ENCODE peak calls at places on chromosomes 13 and 19, in nine cellular contexts. One of them, this sample, is unnamed.

GRCh38 chr19:41799444-41800000 is 3.1 kb downstream of the CEACAM3 start:
- DNase-seq in transverse colon: peak
- DNase-seq in esophagus squamous epithelium: no peak
- DNase-seq in IMR-90: no peak
- DNase-seq in adrenal gland: no peak
- DNase-seq in heart left ventricle: no peak
- DNase-seq in body of pancreas: no peak
- DNase-seq in sigmoid colon: no peak
- DNase-seq in breast epithelium: no peak
- DNase-seq in this sample: no peak

GRCh38 chr13:47066261-47066660 is 169.4 kb upstream of the HTR2A start:
- DNase-seq in transverse colon: no peak
- DNase-seq in esophagus squamous epithelium: no peak
- DNase-seq in IMR-90: peak
- DNase-seq in adrenal gland: no peak
- DNase-seq in heart left ventricle: no peak
- DNase-seq in body of pancreas: no peak
- DNase-seq in sigmoid colon: no peak
- DNase-seq in breast epithelium: no peak
- DNase-seq in this sample: no peak

GRCh38 chr19:7779631-7780486 is 16.8 kb downstream of the CLEC4M start:
- DNase-seq in transverse colon: no peak
- DNase-seq in esophagus squamous epithelium: no peak
- DNase-seq in IMR-90: no peak
- DNase-seq in adrenal gland: no peak
- DNase-seq in heart left ventricle: no peak
- DNase-seq in body of pancreas: no peak
- DNase-seq in sigmoid colon: no peak
- DNase-seq in breast epithelium: no peak
- DNase-seq in this sample: no peak

GRCh38 chr13:37109080-37109678 is 3.7 kb upstream of the CSNK1A1L start:
- DNase-seq in transverse colon: no peak
- DNase-seq in esophagus squamous epithelium: no peak
- DNase-seq in IMR-90: peak
- DNase-seq in adrenal gland: no peak
- DNase-seq in heart left ventricle: no peak
- DNase-seq in body of pancreas: no peak
- DNase-seq in sigmoid colon: no peak
- DNase-seq in breast epithelium: no peak
- DNase-seq in this sample: no peak

GRCh38 chr19:21850636-21851255 is 14.8 kb upstream of the ZNF43 start:
- DNase-seq in transverse colon: no peak
- DNase-seq in esophagus squamous epithelium: no peak
- DNase-seq in IMR-90: no peak
- DNase-seq in adrenal gland: no peak
- DNase-seq in heart left ventricle: no peak
- DNase-seq in body of pancreas: no peak
- DNase-seq in sigmoid colon: no peak
- DNase-seq in breast epithelium: no peak
- DNase-seq in this sample: no peak

GRCh38 chr13:79749985-79750551 is 269.1 kb downstream of the NDFIP2 start:
- DNase-seq in transverse colon: peak
- DNase-seq in esophagus squamous epithelium: no peak
- DNase-seq in IMR-90: peak
- DNase-seq in adrenal gland: peak
- DNase-seq in heart left ventricle: peak
- DNase-seq in body of pancreas: peak
- DNase-seq in sigmoid colon: peak
- DNase-seq in breast epithelium: peak
- DNase-seq in this sample: peak

GRCh38 chr13:79935121-79935520 is 405.8 kb downstream of the SPRY2 start:
- DNase-seq in transverse colon: no peak
- DNase-seq in esophagus squamous epithelium: no peak
- DNase-seq in IMR-90: peak
- DNase-seq in adrenal gland: no peak
- DNase-seq in heart left ventricle: no peak
- DNase-seq in body of pancreas: no peak
- DNase-seq in sigmoid colon: no peak
- DNase-seq in breast epithelium: no peak
- DNase-seq in this sample: no peak

GRCh38 chr19:48501446-48501960 is 10.1 kb downstream of the LMTK3 start:
- DNase-seq in transverse colon: peak
- DNase-seq in esophagus squamous epithelium: no peak
- DNase-seq in IMR-90: no peak
- DNase-seq in adrenal gland: peak
- DNase-seq in heart left ventricle: no peak
- DNase-seq in body of pancreas: peak
- DNase-seq in sigmoid colon: no peak
- DNase-seq in breast epithelium: peak
- DNase-seq in this sample: no peak

GRCh38 chr19:56900573-56901097 is 60.1 kb upstream of the PEG3 start:
- DNase-seq in transverse colon: no peak
- DNase-seq in esophagus squamous epithelium: no peak
- DNase-seq in IMR-90: no peak
- DNase-seq in adrenal gland: no peak
- DNase-seq in heart left ventricle: no peak
- DNase-seq in body of pancreas: no peak
- DNase-seq in sigmoid colon: no peak
- DNase-seq in breast epithelium: no peak
- DNase-seq in this sample: no peak

GRCh38 chr19:4359627-4360000 is 16.3 kb downstream of the MPND start:
- DNase-seq in transverse colon: no peak
- DNase-seq in esophagus squamous epithelium: no peak
- DNase-seq in IMR-90: no peak
- DNase-seq in adrenal gland: peak
- DNase-seq in heart left ventricle: no peak
- DNase-seq in body of pancreas: no peak
- DNase-seq in sigmoid colon: peak
- DNase-seq in breast epithelium: no peak
- DNase-seq in this sample: no peak

GRCh38 chr13:99055286-99056073 is 77.6 kb upstream of the DOCK9 start:
- DNase-seq in transverse colon: no peak
- DNase-seq in esophagus squamous epithelium: no peak
- DNase-seq in IMR-90: no peak
- DNase-seq in adrenal gland: no peak
- DNase-seq in heart left ventricle: no peak
- DNase-seq in body of pancreas: no peak
- DNase-seq in sigmoid colon: no peak
- DNase-seq in breast epithelium: no peak
- DNase-seq in this sample: no peak

GRCh38 chr19:46716013-46716671 is 772 bp downstream of the PRKD2 start:
- DNase-seq in transverse colon: peak
- DNase-seq in esophagus squamous epithelium: no peak
- DNase-seq in IMR-90: no peak
- DNase-seq in adrenal gland: no peak
- DNase-seq in heart left ventricle: no peak
- DNase-seq in body of pancreas: peak
- DNase-seq in sigmoid colon: peak
- DNase-seq in breast epithelium: no peak
- DNase-seq in this sample: no peak

GRCh38 chr19:45676851-45677263 is 8.8 kb downstream of the GIPR start:
- DNase-seq in transverse colon: peak
- DNase-seq in esophagus squamous epithelium: no peak
- DNase-seq in IMR-90: no peak
- DNase-seq in adrenal gland: peak
- DNase-seq in heart left ventricle: no peak
- DNase-seq in body of pancreas: peak
- DNase-seq in sigmoid colon: no peak
- DNase-seq in breast epithelium: peak
- DNase-seq in this sample: no peak

GRCh38 chr19:43779147-43779819 is 1.5 kb downstream of the KCNN4 start:
- DNase-seq in transverse colon: peak
- DNase-seq in esophagus squamous epithelium: no peak
- DNase-seq in IMR-90: no peak
- DNase-seq in adrenal gland: no peak
- DNase-seq in heart left ventricle: no peak
- DNase-seq in body of pancreas: no peak
- DNase-seq in sigmoid colon: no peak
- DNase-seq in breast epithelium: peak
- DNase-seq in this sample: no peak

GRCh38 chr13:113628291-113629270 is 29.4 kb downstream of the ATP4B start:
- DNase-seq in transverse colon: no peak
- DNase-seq in esophagus squamous epithelium: no peak
- DNase-seq in IMR-90: no peak
- DNase-seq in adrenal gland: no peak
- DNase-seq in heart left ventricle: peak
- DNase-seq in body of pancreas: no peak
- DNase-seq in sigmoid colon: peak
- DNase-seq in breast epithelium: no peak
- DNase-seq in this sample: no peak

GRCh38 chr19:54190503-54190941 is 586 bp upstream of the TSEN34 start:
- DNase-seq in transverse colon: peak
- DNase-seq in esophagus squamous epithelium: peak
- DNase-seq in IMR-90: peak
- DNase-seq in adrenal gland: peak
- DNase-seq in heart left ventricle: peak
- DNase-seq in body of pancreas: peak
- DNase-seq in sigmoid colon: peak
- DNase-seq in breast epithelium: peak
- DNase-seq in this sample: peak
- TF ChIP-seq POLR2A in transverse colon: no peak
- TF ChIP-seq POLR2A in esophagus squamous epithelium: no peak
- TF ChIP-seq POLR2A in IMR-90: peak
- TF ChIP-seq POLR2A in adrenal gland: no peak
- TF ChIP-seq POLR2A in heart left ventricle: no peak
- TF ChIP-seq POLR2A in body of pancreas: no peak
- TF ChIP-seq POLR2A in sigmoid colon: no peak
- TF ChIP-seq POLR2A in breast epithelium: no peak
- TF ChIP-seq POLR2A in this sample: no peak

DNA sequence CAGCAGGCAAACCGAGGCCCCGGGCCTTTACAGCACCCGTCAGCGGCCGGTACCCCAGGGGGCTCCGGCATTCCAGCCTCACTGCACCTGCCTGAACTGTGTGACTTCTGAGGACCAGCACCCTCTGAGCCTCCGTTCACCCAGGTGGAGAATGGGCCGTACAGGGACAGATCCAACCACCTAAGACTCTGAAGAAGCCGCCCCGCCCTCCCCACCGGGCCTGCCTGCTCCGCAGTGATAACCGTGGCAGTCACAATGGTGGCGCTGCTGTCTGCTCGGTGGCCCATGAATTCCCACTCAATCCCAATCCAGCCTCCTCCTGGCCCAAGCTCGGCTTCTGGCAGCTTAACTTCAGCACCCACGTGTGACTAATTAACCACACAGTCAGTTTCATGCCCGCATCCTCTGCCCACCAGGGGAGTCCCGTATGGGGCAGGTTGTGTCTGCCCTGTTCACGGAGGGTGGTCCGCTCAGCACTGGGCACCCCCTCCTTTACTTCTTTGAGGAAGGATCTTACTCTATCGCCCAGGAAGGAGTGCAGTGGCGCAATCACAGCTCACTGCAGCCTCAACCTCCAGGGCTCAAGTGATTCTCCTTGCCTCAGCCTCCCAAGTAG is 3.4 kb downstream of the TCF3 start:
- DNase-seq in transverse colon: peak
- DNase-seq in esophagus squamous epithelium: no peak
- DNase-seq in IMR-90: no peak
- DNase-seq in adrenal gland: no peak
- DNase-seq in heart left ventricle: peak
- DNase-seq in body of pancreas: no peak
- DNase-seq in sigmoid colon: no peak
- DNase-seq in breast epithelium: no peak
- DNase-seq in this sample: no peak
- TF ChIP-seq CTCF in transverse colon: no peak
- TF ChIP-seq CTCF in esophagus squamous epithelium: no peak
- TF ChIP-seq CTCF in IMR-90: no peak
- TF ChIP-seq CTCF in adrenal gland: no peak
- TF ChIP-seq CTCF in heart left ventricle: no peak
- TF ChIP-seq CTCF in body of pancreas: no peak
- TF ChIP-seq CTCF in sigmoid colon: no peak
- TF ChIP-seq CTCF in breast epithelium: no peak
- TF ChIP-seq CTCF in this sample: no peak

GRCh38 chr19:18501351-18501750 is 20.5 kb downstream of the ELL start:
- DNase-seq in transverse colon: no peak
- DNase-seq in esophagus squamous epithelium: no peak
- DNase-seq in IMR-90: no peak
- DNase-seq in adrenal gland: no peak
- DNase-seq in heart left ventricle: no peak
- DNase-seq in body of pancreas: no peak
- DNase-seq in sigmoid colon: no peak
- DNase-seq in breast epithelium: no peak
- DNase-seq in this sample: no peak

GRCh38 chr19:18501832-18502231 is 20.0 kb downstream of the ELL start:
- DNase-seq in transverse colon: peak
- DNase-seq in esophagus squamous epithelium: no peak
- DNase-seq in IMR-90: no peak
- DNase-seq in adrenal gland: no peak
- DNase-seq in heart left ventricle: peak
- DNase-seq in body of pancreas: peak
- DNase-seq in sigmoid colon: peak
- DNase-seq in breast epithelium: no peak
- DNase-seq in this sample: peak

GRCh38 chr19:18500820-18501219 is 21.1 kb downstream of the ELL start:
- DNase-seq in transverse colon: no peak
- DNase-seq in esophagus squamous epithelium: no peak
- DNase-seq in IMR-90: no peak
- DNase-seq in adrenal gland: no peak
- DNase-seq in heart left ventricle: peak
- DNase-seq in body of pancreas: peak
- DNase-seq in sigmoid colon: peak
- DNase-seq in breast epithelium: no peak
- DNase-seq in this sample: peak

GRCh38 chr19:18499055-18499775 is 22.7 kb downstream of the ELL start:
- DNase-seq in transverse colon: no peak
- DNase-seq in esophagus squamous epithelium: no peak
- DNase-seq in IMR-90: no peak
- DNase-seq in adrenal gland: no peak
- DNase-seq in heart left ventricle: no peak
- DNase-seq in body of pancreas: no peak
- DNase-seq in sigmoid colon: no peak
- DNase-seq in breast epithelium: no peak
- DNase-seq in this sample: no peak

DNA sequence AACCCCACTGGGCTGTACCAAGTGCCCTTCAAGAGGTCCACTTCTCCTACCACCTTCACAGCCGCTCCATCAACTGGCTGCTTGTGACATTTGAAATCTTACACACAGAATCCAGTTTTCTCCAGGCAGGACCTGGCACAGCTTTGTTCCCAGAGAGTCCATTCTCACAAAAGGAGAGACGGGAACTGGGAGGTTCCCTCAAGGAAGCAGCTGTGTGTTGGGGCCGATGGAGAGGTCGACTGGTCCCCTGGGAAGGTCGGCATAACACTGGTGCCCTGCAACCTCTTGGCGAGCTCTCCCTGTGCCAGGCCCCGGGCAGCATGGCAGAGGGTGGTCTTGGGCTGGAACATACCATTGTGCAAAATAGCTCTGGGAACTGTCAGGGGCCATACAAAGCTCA is 21.5 kb downstream of the ELL start:
- DNase-seq in transverse colon: no peak
- DNase-seq in esophagus squamous epithelium: no peak
- DNase-seq in IMR-90: no peak
- DNase-seq in adrenal gland: no peak
- DNase-seq in heart left ventricle: peak
- DNase-seq in body of pancreas: no peak
- DNase-seq in sigmoid colon: no peak
- DNase-seq in breast epithelium: no peak
- DNase-seq in this sample: no peak
- H3K27ac ChIP-seq in transverse colon: peak
- H3K27ac ChIP-seq in esophagus squamous epithelium: peak
- H3K27ac ChIP-seq in IMR-90: no peak
- H3K27ac ChIP-seq in adrenal gland: peak
- H3K27ac ChIP-seq in heart left ventricle: peak
- H3K27ac ChIP-seq in body of pancreas: peak
- H3K27ac ChIP-seq in sigmoid colon: peak
- H3K27ac ChIP-seq in breast epithelium: peak
- H3K27ac ChIP-seq in this sample: peak

GRCh38 chr13:21060063-21060826 is 1.1 kb downstream of the LATS2 start:
- DNase-seq in transverse colon: peak
- DNase-seq in esophagus squamous epithelium: no peak
- DNase-seq in IMR-90: peak
- DNase-seq in adrenal gland: peak
- DNase-seq in heart left ventricle: peak
- DNase-seq in body of pancreas: peak
- DNase-seq in sigmoid colon: peak
- DNase-seq in breast epithelium: no peak
- DNase-seq in this sample: peak
- TF ChIP-seq POLR2A in transverse colon: peak
- TF ChIP-seq POLR2A in esophagus squamous epithelium: no peak
- TF ChIP-seq POLR2A in IMR-90: no peak
- TF ChIP-seq POLR2A in adrenal gland: peak
- TF ChIP-seq POLR2A in heart left ventricle: no peak
- TF ChIP-seq POLR2A in body of pancreas: peak
- TF ChIP-seq POLR2A in sigmoid colon: no peak
- TF ChIP-seq POLR2A in breast epithelium: no peak
- TF ChIP-seq POLR2A in this sample: peak